ENCODE peak calls at places on chromosomes 5 and 9, in eight cellular contexts. T, Q, L, C, M, H, E and O are unnamed samples.

GRCh38 chr9:38163518-38163917 is 94.5 kb upstream of the SHB start:
- DNase-seq in L (no peak), Q (no peak), E (no peak), H (no peak), T (no peak), M (no peak), C (no peak), O (no peak)

GRCh38 chr9:129001504-129002325 is 26.4 kb downstream of the SH3GLB2 start:
- DNase-seq in M (no peak), E (no peak), H (no peak), Q (no peak), T (no peak), C (no peak), L (no peak), O (no peak)

GRCh38 chr5:44868541-44868940 is 59.8 kb downstream of the MRPS30 start:
- DNase-seq in M (no peak), L (no peak), E (no peak), C (no peak), T (no peak), Q (no peak), H (no peak), O (no peak)

GRCh38 chr5:96582343-96582742 is 79.8 kb upstream of the CAST start:
- DNase-seq in M (no peak), L (no peak), H (peak), E (no peak), C (peak), T (no peak), Q (no peak), O (no peak)

GRCh38 chr5:73917433-73917832 is 291.4 kb downstream of the ARHGEF28 start:
- DNase-seq in L (no peak), C (no peak), H (peak), M (peak), T (no peak), Q (no peak), E (no peak), O (no peak)

GRCh38 chr5:150043657-150044333 is 42.6 kb downstream of the CSF1R start:
- DNase-seq in L (no peak), M (no peak), C (no peak), H (no peak), E (no peak), Q (no peak), T (no peak), O (no peak)

GRCh38 chr9:126612813-126613641 is 701 bp upstream of the LMX1B start:
- DNase-seq in L (no peak), M (no peak), Q (no peak), T (peak), C (no peak), H (no peak), E (no peak), O (no peak)

GRCh38 chr9:76905984-76906861 is at the start of gene PRUNE2:
- DNase-seq in C (peak), T (peak), M (peak), H (peak), E (peak), Q (peak), L (peak), O (no peak)

GRCh38 chr5:103668281-103668680 is 105.7 kb upstream of the NUDT12 start:
- DNase-seq in T (no peak), L (no peak), E (no peak), H (no peak), Q (no peak), M (no peak), C (no peak), O (no peak)